ENCODE peak calls at places on chromosomes 6 and 20, in five cellular contexts. T is HL-60, Y is mammary epithelial cell, V is progenitor cell of endocrine pancreas, C is AG10803. I is an unnamed sample.

GRCh38 chr6:14458669-14459266 is 341.2 kb downstream of the CD83 start:
- DNase-seq in T (no peak), Y (peak; percentile 72), V (no peak), C (peak; percentile 71), I (peak; percentile 79)

GRCh38 chr6:40386200-40386599 is 201.0 kb downstream of the LRFN2 start:
- DNase-seq in T (no peak), Y (no peak), V (no peak), C (no peak), I (no peak)

GRCh38 chr6:170167657-170168159 is 123.2 kb downstream of the DLL1 start:
- DNase-seq in T (no peak), Y (no peak), V (no peak), C (no peak), I (no peak)

GRCh38 chr6:55023231-55023630 is 151.1 kb upstream of the HCRTR2 start:
- DNase-seq in T (peak; percentile 41), Y (no peak), V (no peak), C (no peak), I (no peak)

GRCh38 chr20:6407163-6407562 is 284.3 kb upstream of the FERMT1 start:
- DNase-seq in T (no peak), Y (peak; percentile 11), V (no peak), C (no peak), I (no peak)

GRCh38 chr20:32444474-32445220 is 86.5 kb downstream of the ASXL1 start:
- DNase-seq in T (no peak), Y (no peak), V (no peak), C (no peak), I (no peak)

GRCh38 chr6:10177703-10178102 is 237.2 kb downstream of the TFAP2A start:
- DNase-seq in T (no peak), Y (peak; percentile 46), V (no peak), C (peak; percentile 5), I (peak; percentile 33)

GRCh38 chr20:8854566-8854965 is 214.3 kb upstream of the PLCB4 start:
- DNase-seq in T (no peak), Y (no peak), V (no peak), C (peak; percentile 82), I (no peak)

GRCh38 chr6:126548301-126548700 is 208.4 kb downstream of the CENPW start:
- DNase-seq in T (no peak), Y (no peak), V (no peak), C (peak; percentile 21), I (no peak)

GRCh38 chr20:36162272-36162966 is 7.9 kb downstream of the EPB41L1 start:
- DNase-seq in T (no peak), Y (no peak), V (no peak), C (peak; percentile 16), I (no peak)

GRCh38 chr20:37299718-37300529 is 10.5 kb downstream of the MANBAL start:
- DNase-seq in T (no peak), Y (no peak), V (no peak), C (peak; percentile 82), I (no peak)

GRCh38 chr6:105345506-105345905 is 57.4 kb downstream of the PREP start:
- DNase-seq in T (no peak), Y (peak; percentile 46), V (no peak), C (no peak), I (no peak)

GRCh38 chr6:164021589-164022290 is 607.2 kb downstream of the QKI start:
- DNase-seq in T (no peak), Y (no peak), V (no peak), C (no peak), I (no peak)

DNA sequence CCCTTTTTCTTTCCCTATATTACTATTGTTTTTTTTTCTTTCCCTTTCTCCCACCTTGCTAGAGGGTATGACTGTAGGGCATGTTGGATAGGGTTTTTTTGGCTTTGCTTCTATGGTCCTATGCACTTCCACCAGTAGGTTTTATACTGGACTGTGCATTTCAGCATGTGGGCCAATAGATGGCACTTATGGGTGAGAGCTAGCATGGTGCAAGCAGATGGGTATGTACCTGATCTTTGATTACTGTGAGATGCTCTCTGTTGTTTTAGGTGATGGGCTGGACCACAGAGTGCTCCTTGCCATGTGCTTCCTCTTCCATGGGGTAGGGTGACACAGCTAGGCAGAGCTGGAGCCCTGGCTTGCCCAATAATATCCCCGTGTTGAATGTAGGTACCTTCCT is 128.5 kb upstream of the CHD6 start:
- DNase-seq in T (no peak), Y (peak; percentile 3), V (no peak), C (no peak), I (no peak)
- TF ChIP-seq CTCF in T (no peak), Y (peak; percentile 29), V (peak; percentile 21), C (peak; percentile 10), I (no peak)

GRCh38 chr20:22288957-22289356 is 295.4 kb downstream of the FOXA2 start:
- DNase-seq in T (no peak), Y (peak; percentile 73), V (no peak), C (no peak), I (peak; percentile 54)

GRCh38 chr20:22288156-22288555 is 296.2 kb downstream of the FOXA2 start:
- DNase-seq in T (no peak), Y (no peak), V (no peak), C (no peak), I (peak; percentile 17)

GRCh38 chr20:22282696-22283095 is 301.7 kb downstream of the FOXA2 start:
- DNase-seq in T (no peak), Y (no peak), V (no peak), C (no peak), I (no peak)

GRCh38 chr20:22289442-22289841 is 294.9 kb downstream of the FOXA2 start:
- DNase-seq in T (no peak), Y (no peak), V (no peak), C (no peak), I (no peak)

DNA sequence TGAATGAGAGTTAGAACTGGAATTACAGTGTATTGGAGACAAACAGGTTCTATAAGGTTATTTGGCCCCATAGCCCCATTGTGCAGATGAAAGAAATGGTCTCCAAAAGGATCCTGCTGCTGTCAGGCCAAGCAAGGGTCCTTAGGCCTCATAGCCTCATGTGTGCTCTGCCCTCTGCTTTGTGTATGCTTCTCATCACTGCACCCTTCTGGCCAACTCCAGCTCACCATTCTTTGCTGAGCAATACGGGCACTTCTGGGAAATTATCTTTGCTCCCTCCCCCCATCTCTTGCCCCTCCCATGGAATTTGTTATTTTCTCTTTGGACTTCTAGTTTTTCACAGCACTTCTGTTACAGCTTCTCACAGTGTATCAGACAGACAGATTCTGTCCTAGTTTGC is 298.8 kb downstream of the FOXA2 start:
- DNase-seq in T (no peak), Y (no peak), V (no peak), C (no peak), I (no peak)
- TF ChIP-seq CTCF in T (no peak), Y (peak; percentile 14), V (no peak), C (no peak), I (no peak)

DNA sequence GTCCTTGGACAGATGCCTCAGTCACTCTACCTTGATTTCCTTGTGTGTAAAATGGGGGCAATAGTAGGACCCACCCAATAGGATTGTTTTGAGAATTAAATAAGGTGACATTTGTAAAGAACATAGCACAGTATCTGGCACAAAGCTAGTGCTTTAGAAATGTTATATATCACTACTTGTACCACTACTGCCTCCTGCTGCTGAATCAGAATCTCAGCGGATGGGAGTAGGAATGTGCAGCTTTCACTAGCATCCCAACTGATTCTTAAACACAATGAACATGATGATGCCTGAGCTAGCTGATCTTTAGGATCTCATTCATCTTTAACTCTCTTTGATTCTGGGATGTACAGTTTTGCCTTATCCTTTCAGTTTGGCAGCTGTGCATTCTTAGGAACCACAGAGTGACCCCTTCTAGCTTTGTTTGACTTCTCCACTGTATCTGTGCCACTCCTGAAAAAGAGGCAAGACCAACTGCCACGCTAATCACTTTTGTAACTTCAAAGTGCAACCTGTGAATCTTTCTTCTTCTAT is 7.2 kb downstream of the PBOV1 start:
- DNase-seq in T (no peak), Y (no peak), V (no peak), C (no peak), I (peak; percentile 2)
- TF ChIP-seq CTCF in T (no peak), Y (peak; percentile 16), V (no peak), C (no peak), I (no peak)

DNA sequence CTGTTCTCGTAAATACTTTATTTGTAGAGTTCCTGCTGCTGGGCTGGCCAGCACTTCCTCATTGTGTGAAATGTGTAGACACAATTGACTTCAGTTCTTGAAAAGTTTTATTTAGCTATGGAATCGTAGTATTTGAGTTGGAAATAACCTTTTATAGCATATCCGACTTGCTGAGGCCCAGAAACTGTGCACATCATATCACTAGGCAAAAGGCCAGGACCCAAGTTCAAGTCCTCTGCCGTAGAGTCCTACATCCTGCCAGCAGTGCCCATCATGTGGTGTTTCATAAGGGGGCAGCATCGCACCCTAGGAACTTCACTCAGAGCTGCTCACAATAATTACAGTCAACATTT is 207.7 kb upstream of the SNX9 start:
- DNase-seq in T (peak; percentile 51), Y (no peak), V (no peak), C (peak; percentile 18), I (no peak)
- TF ChIP-seq CTCF in T (no peak), Y (no peak), V (no peak), C (no peak), I (no peak)

DNA sequence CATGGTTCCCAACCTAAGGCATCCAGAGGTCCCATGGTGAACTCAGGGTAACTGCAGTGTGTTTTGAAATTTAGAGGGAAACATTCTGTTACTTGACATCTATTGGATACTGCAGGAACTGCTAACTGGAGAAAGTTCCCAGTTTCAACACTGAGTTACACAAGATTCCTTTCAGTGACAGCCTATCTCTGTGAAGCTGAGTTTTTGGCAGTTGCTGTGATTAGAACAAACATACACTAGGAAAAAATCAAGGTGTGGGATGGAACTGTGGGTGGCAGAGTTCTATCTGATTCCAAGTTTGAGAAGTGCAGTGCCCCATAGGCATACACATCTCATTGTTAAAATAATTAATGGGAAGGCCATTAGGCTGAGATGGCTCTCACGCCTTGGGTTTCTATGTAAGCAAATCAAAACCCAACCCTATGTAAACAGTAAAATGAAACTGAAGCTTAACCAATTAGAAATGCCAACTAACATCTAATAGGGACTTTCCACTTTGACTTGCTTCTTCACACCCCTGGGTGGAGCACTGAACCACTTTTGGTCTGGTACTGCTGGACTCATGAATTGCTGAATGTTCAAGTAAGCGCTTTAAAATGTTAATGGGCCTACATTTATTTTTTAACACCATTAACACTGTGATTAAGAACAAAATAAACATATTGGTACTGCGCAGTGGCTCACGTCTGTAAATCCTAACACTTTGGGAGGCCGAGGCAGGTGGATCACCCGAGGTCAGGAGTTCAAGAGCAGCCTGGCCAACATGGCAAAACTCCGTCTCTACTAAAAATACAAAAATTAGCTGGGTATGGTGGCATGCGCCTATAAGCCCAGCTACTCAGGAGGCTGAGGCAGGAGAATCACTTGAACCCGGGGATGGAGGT is 55.2 kb upstream of the TBC1D7 start:
- DNase-seq in T (no peak), Y (peak; percentile 69), V (no peak), C (peak; percentile 43), I (peak; percentile 55)
- TF ChIP-seq CTCF in T (no peak), Y (peak; percentile 42), V (no peak), C (peak; percentile 44), I (peak; percentile 23)

GRCh38 chr6:17714879-17715860 is 8.4 kb upstream of the NUP153 start:
- DNase-seq in T (peak; percentile 21), Y (peak; percentile 82), V (no peak), C (peak; percentile 91), I (peak; percentile 86)
- TF ChIP-seq CTCF in T (no peak), Y (no peak), V (no peak), C (no peak), I (no peak)

GRCh38 chr6:36042618-36043260 is 15.1 kb downstream of the MAPK14 start:
- DNase-seq in T (no peak), Y (no peak), V (no peak), C (no peak), I (no peak)
- TF ChIP-seq CTCF in T (no peak), Y (no peak), V (no peak), C (no peak), I (no peak)

GRCh38 chr6:165998072-165998471 is 169.6 kb downstream of the TBXT start:
- DNase-seq in T (no peak), Y (no peak), V (no peak), C (no peak), I (no peak)
- TF ChIP-seq CTCF in T (no peak), Y (no peak), V (no peak), C (no peak), I (no peak)

I was measured in MCF 10A.